ENCODE peak calls at places on chromosome 17, in six cellular contexts. One of them, this sample, is unnamed.

GRCh38 chr17:82752371-82753200 is 721 bp downstream of the TBCD start:
- DNase-seq in HCT116: no peak
- DNase-seq in GM23338: peak; percentile 24
- DNase-seq in hepatocyte: no peak
- DNase-seq in PC-3: no peak
- DNase-seq in MM.1S: peak; percentile 33
- DNase-seq in this sample: peak; percentile 53

GRCh38 chr17:56636276-56636675 is 42.8 kb downstream of the NOG start:
- DNase-seq in HCT116: no peak
- DNase-seq in GM23338: no peak
- DNase-seq in hepatocyte: no peak
- DNase-seq in PC-3: peak; percentile 30
- DNase-seq in MM.1S: no peak
- DNase-seq in this sample: no peak

GRCh38 chr17:31696184-31696602 is 162.9 kb downstream of the COPRS start:
- DNase-seq in HCT116: no peak
- DNase-seq in GM23338: peak; percentile 59
- DNase-seq in hepatocyte: peak; percentile 83
- DNase-seq in PC-3: no peak
- DNase-seq in MM.1S: no peak
- DNase-seq in this sample: peak; percentile 94

GRCh38 chr17:13522749-13523148 is 79.0 kb downstream of the HS3ST3A1 start:
- DNase-seq in HCT116: no peak
- DNase-seq in GM23338: no peak
- DNase-seq in hepatocyte: no peak
- DNase-seq in PC-3: no peak
- DNase-seq in MM.1S: no peak
- DNase-seq in this sample: no peak

GRCh38 chr17:81097943-81098308 is 63.0 kb downstream of the BAIAP2 start:
- DNase-seq in HCT116: peak; percentile 72
- DNase-seq in GM23338: no peak
- DNase-seq in hepatocyte: peak; percentile 40
- DNase-seq in PC-3: peak; percentile 79
- DNase-seq in MM.1S: no peak
- DNase-seq in this sample: no peak

GRCh38 chr17:752620-753219 is 656 bp upstream of the GEMIN4 start:
- DNase-seq in HCT116: no peak
- DNase-seq in GM23338: peak; percentile 69
- DNase-seq in hepatocyte: peak; percentile 68
- DNase-seq in PC-3: no peak
- DNase-seq in MM.1S: no peak
- DNase-seq in this sample: peak; percentile 36

GRCh38 chr17:27384721-27385120 is 71.5 kb upstream of the KSR1 start:
- DNase-seq in HCT116: no peak
- DNase-seq in GM23338: no peak
- DNase-seq in hepatocyte: no peak
- DNase-seq in PC-3: no peak
- DNase-seq in MM.1S: no peak
- DNase-seq in this sample: no peak

GRCh38 chr17:45168991-45169752 is 7.5 kb downstream of the HEXIM2 start:
- DNase-seq in HCT116: no peak
- DNase-seq in GM23338: peak; percentile 63
- DNase-seq in hepatocyte: no peak
- DNase-seq in PC-3: no peak
- DNase-seq in MM.1S: no peak
- DNase-seq in this sample: no peak

GRCh38 chr17:56638536-56639177 is 45.2 kb downstream of the NOG start:
- DNase-seq in HCT116: no peak
- DNase-seq in GM23338: no peak
- DNase-seq in hepatocyte: peak; percentile 19
- DNase-seq in PC-3: no peak
- DNase-seq in MM.1S: no peak
- DNase-seq in this sample: no peak

GRCh38 chr17:36463916-36464764 is 22.3 kb upstream of the ZNHIT3 start:
- DNase-seq in HCT116: peak; percentile 47
- DNase-seq in GM23338: peak; percentile 97
- DNase-seq in hepatocyte: peak; percentile 92
- DNase-seq in PC-3: peak; percentile 65
- DNase-seq in MM.1S: peak; percentile 74
- DNase-seq in this sample: peak; percentile 98

GRCh38 chr17:77706938-77707337 is 251.6 kb upstream of the TNRC6C start:
- DNase-seq in HCT116: no peak
- DNase-seq in GM23338: no peak
- DNase-seq in hepatocyte: no peak
- DNase-seq in PC-3: no peak
- DNase-seq in MM.1S: no peak
- DNase-seq in this sample: no peak

GRCh38 chr17:82795615-82796014 is 43.8 kb downstream of the TBCD start:
- DNase-seq in HCT116: no peak
- DNase-seq in GM23338: no peak
- DNase-seq in hepatocyte: no peak
- DNase-seq in PC-3: no peak
- DNase-seq in MM.1S: no peak
- DNase-seq in this sample: no peak

GRCh38 chr17:9272506-9272905 is 251.2 kb downstream of the NTN1 start:
- DNase-seq in HCT116: no peak
- DNase-seq in GM23338: no peak
- DNase-seq in hepatocyte: no peak
- DNase-seq in PC-3: no peak
- DNase-seq in MM.1S: no peak
- DNase-seq in this sample: no peak

GRCh38 chr17:79812206-79812968 is 15.5 kb upstream of the CBX8 start:
- DNase-seq in HCT116: no peak
- DNase-seq in GM23338: no peak
- DNase-seq in hepatocyte: no peak
- DNase-seq in PC-3: no peak
- DNase-seq in MM.1S: no peak
- DNase-seq in this sample: peak; percentile 44

DNA sequence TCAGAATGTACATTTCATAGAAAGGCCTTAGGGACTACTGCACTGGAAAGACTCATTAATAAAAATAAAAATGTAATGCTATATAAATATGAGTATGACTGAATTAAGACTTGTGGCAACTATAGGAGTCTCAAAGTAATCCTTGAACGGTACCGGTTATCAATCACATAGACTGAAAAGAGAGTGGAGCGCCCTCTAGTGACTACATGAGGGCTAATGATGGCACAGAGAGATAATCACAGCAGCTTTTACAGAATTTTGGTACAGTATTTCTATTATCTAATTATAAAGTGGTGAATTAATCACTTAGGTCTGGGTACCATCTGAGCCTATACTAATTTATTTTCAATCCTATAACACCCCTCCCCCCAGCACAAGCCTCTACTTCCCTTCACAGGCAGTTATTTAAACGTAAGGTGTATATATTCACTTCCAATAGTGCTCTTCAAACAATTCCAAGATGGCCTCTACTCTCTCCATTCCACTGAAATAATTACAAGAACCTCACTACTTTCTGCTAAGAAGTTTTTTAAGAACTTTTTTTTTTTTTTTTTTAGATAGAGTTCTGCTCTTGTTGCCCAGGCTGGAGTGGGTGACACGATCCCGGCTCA is 40.7 kb upstream of the ANKFY1 start:
- DNase-seq in HCT116: peak; percentile 18
- DNase-seq in GM23338: peak; percentile 81
- DNase-seq in hepatocyte: peak; percentile 69
- DNase-seq in PC-3: peak; percentile 60
- DNase-seq in MM.1S: peak; percentile 51
- DNase-seq in this sample: peak; percentile 69
- TF ChIP-seq EZH2 in HCT116: no peak
- TF ChIP-seq EZH2 in GM23338: no peak
- TF ChIP-seq EZH2 in hepatocyte: no peak
- TF ChIP-seq EZH2 in PC-3: no peak
- TF ChIP-seq EZH2 in MM.1S: no peak
- TF ChIP-seq EZH2 in this sample: no peak

DNA sequence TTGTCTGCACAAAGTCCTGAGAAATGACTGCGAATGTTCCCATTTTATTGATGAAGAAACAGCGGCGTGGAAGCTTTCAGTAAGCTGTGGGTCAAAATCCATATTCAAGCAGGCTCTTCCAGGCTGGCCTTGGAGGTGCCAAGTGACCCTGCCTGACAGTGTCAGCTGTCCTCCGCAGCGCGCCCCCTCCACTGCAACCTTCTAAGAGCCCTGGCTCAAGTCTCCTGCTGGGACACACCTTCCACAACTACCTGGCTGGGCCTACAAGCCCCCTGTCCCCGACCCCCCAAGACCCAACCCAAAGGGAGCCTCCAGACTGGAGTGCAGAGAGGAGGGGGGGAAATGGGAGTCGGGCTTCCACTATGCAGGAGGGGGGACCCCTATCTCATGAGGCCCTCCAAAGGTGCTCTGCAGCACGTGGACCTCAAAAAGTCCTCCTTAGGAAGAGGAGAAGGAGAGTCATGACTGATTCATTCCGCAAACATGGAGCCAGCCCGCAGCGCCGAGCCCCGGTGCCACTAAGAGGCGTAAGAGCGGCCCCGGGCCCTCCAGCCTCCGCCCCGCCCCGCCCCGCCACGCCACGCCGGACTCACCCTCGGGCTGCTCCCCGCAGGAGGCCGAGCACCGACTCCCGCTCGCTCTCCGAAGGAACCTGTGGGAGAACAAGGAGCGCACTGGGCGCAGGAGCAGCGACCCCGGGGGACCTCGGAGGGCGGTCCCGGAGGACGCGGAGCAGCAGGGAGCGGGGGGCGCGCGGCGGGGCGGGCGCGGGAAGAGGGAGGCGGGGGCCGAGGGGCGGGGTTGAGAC is 574 bp downstream of the MPP3 start:
- DNase-seq in HCT116: no peak
- DNase-seq in GM23338: peak; percentile 54
- DNase-seq in hepatocyte: peak; percentile 75
- DNase-seq in PC-3: peak; percentile 90
- DNase-seq in MM.1S: no peak
- DNase-seq in this sample: peak; percentile 57
- TF ChIP-seq EZH2phosphoT487 in HCT116: no peak
- TF ChIP-seq EZH2phosphoT487 in GM23338: no peak
- TF ChIP-seq EZH2phosphoT487 in hepatocyte: no peak
- TF ChIP-seq EZH2phosphoT487 in PC-3: peak; percentile 22
- TF ChIP-seq EZH2phosphoT487 in MM.1S: no peak
- TF ChIP-seq EZH2phosphoT487 in this sample: no peak

GRCh38 chr17:75734674-75735294 is 13.5 kb downstream of the ITGB4 start:
- DNase-seq in HCT116: no peak
- DNase-seq in GM23338: no peak
- DNase-seq in hepatocyte: peak; percentile 3
- DNase-seq in PC-3: no peak
- DNase-seq in MM.1S: peak; percentile 53
- DNase-seq in this sample: no peak
- TF ChIP-seq CTCF in HCT116: no peak
- TF ChIP-seq CTCF in GM23338: no peak
- TF ChIP-seq CTCF in hepatocyte: no peak
- TF ChIP-seq CTCF in PC-3: no peak
- TF ChIP-seq CTCF in MM.1S: no peak
- TF ChIP-seq CTCF in this sample: no peak

DNA sequence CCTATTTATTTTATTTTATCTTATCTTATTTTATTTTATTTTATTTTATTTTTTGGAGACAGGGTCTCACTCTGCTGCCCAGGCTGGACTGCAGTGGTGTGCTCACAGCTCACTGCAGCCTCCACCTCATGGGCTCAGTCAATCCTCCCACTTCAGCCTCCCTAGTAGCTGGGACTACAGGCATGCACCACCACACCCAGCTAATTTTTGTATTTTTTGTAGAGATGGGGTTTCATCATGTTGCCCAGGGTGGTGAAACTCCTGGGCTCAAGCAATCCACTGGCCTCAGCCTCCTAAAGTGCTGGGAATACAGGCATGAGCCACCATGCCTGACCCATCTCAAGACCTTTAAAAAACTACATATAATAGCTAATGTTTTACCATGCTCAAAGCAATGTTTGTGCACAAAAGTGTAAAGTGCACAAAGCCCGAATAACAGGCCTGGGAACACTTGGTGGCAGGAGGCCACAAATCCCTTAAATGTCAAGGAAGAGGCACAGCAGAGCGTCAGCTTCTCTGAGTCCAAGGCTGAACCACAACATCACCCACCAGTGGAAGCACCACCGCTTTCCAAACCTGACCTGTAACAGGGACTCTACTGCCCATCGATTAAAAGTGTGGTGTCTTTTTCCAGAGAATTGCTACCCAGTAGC is 30.6 kb upstream of the SLC39A11 start:
- DNase-seq in HCT116: no peak
- DNase-seq in GM23338: no peak
- DNase-seq in hepatocyte: no peak
- DNase-seq in PC-3: no peak
- DNase-seq in MM.1S: no peak
- DNase-seq in this sample: no peak
- TF ChIP-seq EZH2 in HCT116: no peak
- TF ChIP-seq EZH2 in GM23338: no peak
- TF ChIP-seq EZH2 in hepatocyte: no peak
- TF ChIP-seq EZH2 in PC-3: no peak
- TF ChIP-seq EZH2 in MM.1S: no peak
- TF ChIP-seq EZH2 in this sample: no peak

DNA sequence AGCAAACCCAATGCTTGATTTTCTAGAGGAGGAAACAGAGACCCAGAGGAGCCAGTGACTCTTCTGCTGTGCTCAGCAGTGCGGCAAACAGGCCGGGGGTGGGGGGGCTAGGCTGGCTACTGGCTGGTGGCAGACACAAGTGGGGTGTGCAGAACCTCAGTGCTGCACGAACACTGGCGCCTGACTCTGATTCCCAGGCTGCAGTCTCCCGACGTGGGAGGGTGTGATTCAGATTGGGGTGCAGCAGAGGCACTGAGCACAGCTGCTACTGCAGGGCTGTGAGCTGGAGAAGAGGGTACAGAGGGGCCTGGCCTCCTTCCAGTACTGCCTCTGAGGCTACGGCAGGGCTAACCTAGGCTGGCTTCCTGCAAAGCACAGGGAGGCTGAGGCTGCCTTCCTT is 8.1 kb downstream of the RPL19 start:
- DNase-seq in HCT116: no peak
- DNase-seq in GM23338: no peak
- DNase-seq in hepatocyte: no peak
- DNase-seq in PC-3: no peak
- DNase-seq in MM.1S: no peak
- DNase-seq in this sample: no peak
- TF ChIP-seq EZH2phosphoT487 in HCT116: no peak
- TF ChIP-seq EZH2phosphoT487 in GM23338: no peak
- TF ChIP-seq EZH2phosphoT487 in hepatocyte: no peak
- TF ChIP-seq EZH2phosphoT487 in PC-3: no peak
- TF ChIP-seq EZH2phosphoT487 in MM.1S: no peak
- TF ChIP-seq EZH2phosphoT487 in this sample: no peak